ENCODE peak calls at places on chromosome 15, in eight cellular contexts. One of them, this sample, is unnamed.

GRCh38 chr15:60774829-60775228 is 295.9 kb upstream of the ICE2 start:
- DNase-seq in NCI-H69: no peak
- DNase-seq in cortex of kidney: no peak
- DNase-seq in glutamatergic neuron: no peak
- DNase-seq in activated T-cell treated with anti-CD3 and anti-CD28 coated beads, Interleukin-2, amount 50 U/mL, for 72 hours: no peak
- DNase-seq in amniotic epithelial cell: no peak
- DNase-seq in GM13977: no peak
- DNase-seq in uterus: no peak
- DNase-seq in this sample: no peak

GRCh38 chr15:101174152-101174920 is 77.5 kb downstream of the CHSY1 start:
- DNase-seq in NCI-H69: no peak
- DNase-seq in cortex of kidney: no peak
- DNase-seq in glutamatergic neuron: no peak
- DNase-seq in activated T-cell treated with anti-CD3 and anti-CD28 coated beads, Interleukin-2, amount 50 U/mL, for 72 hours: no peak
- DNase-seq in amniotic epithelial cell: no peak
- DNase-seq in GM13977: no peak
- DNase-seq in uterus: no peak
- DNase-seq in this sample: no peak

GRCh38 chr15:74725241-74725774 is at the start of gene CYP1A1:
- DNase-seq in NCI-H69: peak
- DNase-seq in cortex of kidney: no peak
- DNase-seq in glutamatergic neuron: peak
- DNase-seq in activated T-cell treated with anti-CD3 and anti-CD28 coated beads, Interleukin-2, amount 50 U/mL, for 72 hours: peak
- DNase-seq in amniotic epithelial cell: no peak
- DNase-seq in GM13977: peak
- DNase-seq in uterus: no peak
- DNase-seq in this sample: no peak

GRCh38 chr15:92005154-92005553 is 151.6 kb downstream of the SLCO3A1 start:
- DNase-seq in NCI-H69: peak
- DNase-seq in cortex of kidney: no peak
- DNase-seq in glutamatergic neuron: no peak
- DNase-seq in activated T-cell treated with anti-CD3 and anti-CD28 coated beads, Interleukin-2, amount 50 U/mL, for 72 hours: no peak
- DNase-seq in amniotic epithelial cell: no peak
- DNase-seq in GM13977: no peak
- DNase-seq in uterus: no peak
- DNase-seq in this sample: no peak

GRCh38 chr15:38050988-38051387 is 116.5 kb downstream of the TMCO5A start:
- DNase-seq in NCI-H69: no peak
- DNase-seq in cortex of kidney: no peak
- DNase-seq in glutamatergic neuron: no peak
- DNase-seq in activated T-cell treated with anti-CD3 and anti-CD28 coated beads, Interleukin-2, amount 50 U/mL, for 72 hours: no peak
- DNase-seq in amniotic epithelial cell: no peak
- DNase-seq in GM13977: no peak
- DNase-seq in uterus: no peak
- DNase-seq in this sample: no peak

GRCh38 chr15:80906159-80906775 is 83.4 kb downstream of the MESD start:
- DNase-seq in NCI-H69: peak
- DNase-seq in cortex of kidney: no peak
- DNase-seq in glutamatergic neuron: no peak
- DNase-seq in activated T-cell treated with anti-CD3 and anti-CD28 coated beads, Interleukin-2, amount 50 U/mL, for 72 hours: no peak
- DNase-seq in amniotic epithelial cell: peak
- DNase-seq in GM13977: no peak
- DNase-seq in uterus: no peak
- DNase-seq in this sample: peak

GRCh38 chr15:40908095-40908494 is 13.8 kb downstream of the VPS18 start:
- DNase-seq in NCI-H69: peak
- DNase-seq in cortex of kidney: no peak
- DNase-seq in glutamatergic neuron: no peak
- DNase-seq in activated T-cell treated with anti-CD3 and anti-CD28 coated beads, Interleukin-2, amount 50 U/mL, for 72 hours: no peak
- DNase-seq in amniotic epithelial cell: no peak
- DNase-seq in GM13977: no peak
- DNase-seq in uterus: no peak
- DNase-seq in this sample: no peak

GRCh38 chr15:33831646-33832045 is 136.7 kb upstream of the CHRM5 start:
- DNase-seq in NCI-H69: no peak
- DNase-seq in cortex of kidney: no peak
- DNase-seq in glutamatergic neuron: no peak
- DNase-seq in activated T-cell treated with anti-CD3 and anti-CD28 coated beads, Interleukin-2, amount 50 U/mL, for 72 hours: no peak
- DNase-seq in amniotic epithelial cell: no peak
- DNase-seq in GM13977: no peak
- DNase-seq in uterus: no peak
- DNase-seq in this sample: no peak

GRCh38 chr15:60972866-60973265 is 256.2 kb downstream of the RORA start:
- DNase-seq in NCI-H69: no peak
- DNase-seq in cortex of kidney: no peak
- DNase-seq in glutamatergic neuron: no peak
- DNase-seq in activated T-cell treated with anti-CD3 and anti-CD28 coated beads, Interleukin-2, amount 50 U/mL, for 72 hours: no peak
- DNase-seq in amniotic epithelial cell: peak
- DNase-seq in GM13977: no peak
- DNase-seq in uterus: no peak
- DNase-seq in this sample: peak

This sample was measured in AG10803.